ENCODE peak calls at places on chromosomes 5 and 9, in six cellular contexts. W is HepG2, O is SK-N-SH, A is H1, I is HCT116, B is GM12878. K is an unnamed sample.

GRCh38 chr5:158979749-158980521 is 119.8 kb downstream of the EBF1 start:
- DNase-seq in B (no peak), W (no peak), A (no peak), O (no peak), I (no peak), K (peak; percentile 7)

GRCh38 chr5:122291000-122291592 is 20.9 kb upstream of the SNCAIP start:
- DNase-seq in W (no peak), A (no peak), B (no peak), O (no peak), I (no peak), K (no peak)

GRCh38 chr5:122907238-122907637 is 61.8 kb downstream of the SNX24 start:
- DNase-seq in I (no peak), W (no peak), O (no peak), A (no peak), B (no peak), K (no peak)

GRCh38 chr5:119435436-119436132 is 16.7 kb upstream of the HSD17B4 start:
- DNase-seq in I (no peak), B (peak; percentile 44), W (peak; percentile 55), O (no peak), A (no peak), K (no peak)

GRCh38 chr9:116546711-116547581 is 140.2 kb upstream of the TRIM32 start:
- DNase-seq in O (no peak), W (peak; percentile 90), I (no peak), B (no peak), A (no peak), K (no peak)

GRCh38 chr5:50965621-50966362 is 299.4 kb downstream of the PARP8 start:
- DNase-seq in B (no peak), O (peak; percentile 40), A (no peak), I (no peak), W (no peak), K (no peak)

GRCh38 chr5:115568668-115569067 is 24.1 kb upstream of the FEM1C start:
- DNase-seq in O (no peak), W (no peak), I (no peak), B (no peak), A (no peak), K (no peak)

GRCh38 chr9:73154271-73154670 is 2.6 kb downstream of the ANXA1 start:
- DNase-seq in W (no peak), A (no peak), I (no peak), B (no peak), O (no peak), K (no peak)

GRCh38 chr9:120441446-120442279 is 138.3 kb downstream of the CDK5RAP2 start:
- DNase-seq in O (no peak), A (no peak), W (no peak), B (no peak), I (no peak), K (no peak)

GRCh38 chr5:181223041-181223728 is at the start of gene TRIM41:
- DNase-seq in O (peak; percentile 89), W (peak; percentile 96), I (peak; percentile 96), A (peak; percentile 97), B (peak; percentile 94), K (peak; percentile 80)

GRCh38 chr9:32968101-32969011 is 33.1 kb downstream of the APTX start:
- DNase-seq in W (peak; percentile 29), I (peak; percentile 6), A (no peak), B (no peak), O (peak; percentile 51), K (peak; percentile 7)

GRCh38 chr9:129562917-129563316 is 58.0 kb downstream of the C9orf50 start:
- DNase-seq in B (no peak), O (no peak), I (no peak), W (no peak), A (no peak), K (no peak)

GRCh38 chr9:134065720-134066419 is 2.0 kb downstream of the BRD3 start:
- DNase-seq in O (peak; percentile 76), B (peak; percentile 53), I (no peak), A (no peak), W (peak; percentile 81), K (peak; percentile 93)

GRCh38 chr5:1003296-1003937 is 5.2 kb upstream of the NKD2 start:
- DNase-seq in A (no peak), O (no peak), W (no peak), B (no peak), I (peak; percentile 76), K (peak; percentile 65)

GRCh38 chr5:163504091-163504931 is 1.1 kb upstream of the MAT2B start:
- DNase-seq in A (no peak), O (peak; percentile 33), W (peak; percentile 27), B (no peak), I (no peak), K (peak; percentile 67)

GRCh38 chr5:107428303-107428761 is 242.4 kb downstream of the EFNA5 start:
- DNase-seq in W (no peak), O (no peak), A (no peak), B (peak; percentile 55), I (no peak), K (no peak)

GRCh38 chr5:79798892-79799590 is 109.4 kb downstream of the CMYA5 start:
- DNase-seq in A (no peak), B (no peak), I (no peak), O (no peak), W (no peak), K (no peak)

GRCh38 chr9:18018241-18018640 is 439.4 kb downstream of the SH3GL2 start:
- DNase-seq in I (no peak), B (no peak), A (no peak), W (no peak), O (no peak), K (no peak)

GRCh38 chr5:77777281-77777892 is 1.2 kb upstream of the TBCA start:
- DNase-seq in O (no peak), B (no peak), W (peak; percentile 55), A (no peak), I (peak; percentile 19), K (no peak)

GRCh38 chr5:57841671-57842375 is 359.2 kb upstream of the ACTBL2 start:
- DNase-seq in O (no peak), I (peak; percentile 65), A (peak; percentile 60), W (no peak), B (no peak), K (peak; percentile 54)

GRCh38 chr5:31021181-31021624 is 172.3 kb upstream of the CDH6 start:
- DNase-seq in W (no peak), I (no peak), O (no peak), A (no peak), B (no peak), K (no peak)

GRCh38 chr9:133113928-133114351 is 7.1 kb downstream of the RALGDS start:
- DNase-seq in O (peak; percentile 83), W (no peak), I (no peak), B (no peak), A (no peak), K (no peak)

GRCh38 chr9:120933310-120934044 is 6.9 kb upstream of the TRAF1 start:
- DNase-seq in B (peak; percentile 69), A (no peak), W (no peak), O (no peak), I (no peak), K (no peak)

GRCh38 chr9:98253563-98253962 is 1.9 kb downstream of the TBC1D2 start:
- DNase-seq in O (no peak), A (no peak), W (no peak), I (no peak), B (no peak), K (no peak)

GRCh38 chr9:131484051-131484445 is 18.7 kb upstream of the POMT1 start:
- DNase-seq in B (no peak), A (no peak), I (no peak), W (no peak), O (no peak), K (no peak)

DNA sequence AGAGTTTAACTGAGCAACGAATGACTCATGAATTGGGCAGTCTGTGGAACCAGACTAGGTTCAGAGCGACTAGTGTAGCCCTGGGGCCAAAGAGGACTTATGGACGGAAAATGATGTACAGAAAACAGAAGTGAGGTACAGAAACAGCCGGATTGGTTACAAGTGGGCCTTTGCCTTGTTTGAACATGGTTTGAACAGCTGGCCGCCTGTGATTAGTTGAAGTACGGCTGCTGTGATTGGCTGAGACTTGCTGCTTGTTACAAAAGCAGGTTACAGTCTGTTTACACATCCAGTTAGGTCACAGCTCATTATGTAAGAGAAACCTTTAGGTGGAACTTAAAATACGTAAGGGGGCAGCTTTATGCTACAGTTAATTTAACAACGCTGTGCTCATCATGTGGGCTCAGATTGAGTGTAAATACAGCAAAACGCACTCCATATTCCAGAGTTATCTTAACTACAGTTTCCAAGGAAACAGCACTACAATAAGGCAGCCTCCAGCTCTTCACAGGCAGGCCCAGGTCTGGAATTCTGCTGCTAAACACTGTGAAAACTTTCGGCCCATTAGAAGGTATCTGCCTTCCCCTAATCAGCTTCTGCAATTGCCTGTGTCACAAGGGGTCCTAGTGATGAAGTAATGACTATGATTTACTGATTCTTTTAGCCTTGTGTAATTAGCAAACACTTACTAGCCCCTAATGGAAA is 6.5 kb downstream of the AMACR start:
- DNase-seq in B (no peak), A (no peak), O (no peak), W (peak; percentile 39), I (no peak), K (no peak)
- TF ChIP-seq JUND in B (no peak), A (no peak), O (no peak), W (no peak), I (no peak), K (no peak)

DNA sequence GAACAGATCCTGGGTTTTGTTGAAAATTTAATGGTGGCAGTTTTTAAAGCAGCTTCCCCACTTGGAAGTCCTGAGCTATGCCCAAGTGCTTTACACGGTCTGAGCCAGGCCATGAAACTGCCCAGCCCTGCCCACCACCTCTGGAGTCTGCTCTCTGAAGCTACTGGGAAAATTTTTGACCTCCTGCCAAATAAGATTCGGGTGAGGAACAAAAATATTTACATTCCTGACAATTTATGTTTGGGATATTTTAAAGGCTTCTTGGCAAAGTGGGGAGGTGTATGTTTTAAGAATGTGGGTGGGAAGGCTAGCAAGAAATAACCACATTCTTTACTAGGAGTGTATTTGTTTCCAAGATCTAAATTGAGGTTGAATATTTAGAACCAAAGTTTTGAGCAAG is 50.0 kb downstream of the HACD4 start:
- DNase-seq in I (no peak), B (no peak), O (no peak), A (no peak), W (no peak), K (no peak)
- TF ChIP-seq JUND in I (no peak), B (no peak), O (no peak), A (no peak), W (no peak), K (no peak)

GRCh38 chr5:25190521-25191000 is 545.8 kb upstream of the CDH10 start:
- DNase-seq in W (no peak), O (no peak), B (no peak), A (no peak), I (no peak), K (no peak)
- TF ChIP-seq JUND in W (no peak), O (no peak), B (no peak), A (no peak), I (no peak), K (no peak)

GRCh38 chr5:13989832-13990231 is 45.3 kb upstream of the DNAH5 start:
- DNase-seq in O (no peak), B (no peak), A (no peak), W (no peak), I (no peak), K (no peak)

GRCh38 chr5:13991365-13991764 is 46.9 kb upstream of the DNAH5 start:
- DNase-seq in B (no peak), A (no peak), O (no peak), I (no peak), W (no peak), K (no peak)

GRCh38 chr5:13987843-13988464 is 43.5 kb upstream of the DNAH5 start:
- DNase-seq in A (no peak), B (no peak), O (peak; percentile 73), W (peak; percentile 37), I (peak; percentile 42), K (peak; percentile 72)

GRCh38 chr5:13990896-13991295 is 46.4 kb upstream of the DNAH5 start:
- DNase-seq in W (no peak), O (no peak), A (no peak), B (no peak), I (no peak), K (no peak)

GRCh38 chr5:13985736-13986418 is 41.4 kb upstream of the DNAH5 start:
- DNase-seq in I (peak; percentile 13), B (no peak), W (peak; percentile 42), A (no peak), O (no peak), K (no peak)
- TF ChIP-seq JUND in I (no peak), B (no peak), W (no peak), A (no peak), O (peak; percentile 93), K (no peak)